ENCODE peak calls at places on chromosomes 2 and 18, in six cellular contexts. U, Z, A, R, X and J are unnamed samples.
A peak's percentile ranks its signal among the peaks of the same experiment; 100 is the strongest.

GRCh38 chr2:211132586-211132985 is 576.2 kb downstream of the CPS1 start:
- DNase-seq in U (no peak), Z (no peak), A (no peak), R (no peak), X (no peak), J (no peak)

GRCh38 chr2:160842286-160842685 is 317.9 kb upstream of the TANK start:
- DNase-seq in U (no peak), Z (no peak), A (no peak), R (no peak), X (no peak), J (no peak)

GRCh38 chr2:42925742-42926437 is 133.5 kb upstream of the HAAO start:
- DNase-seq in U (no peak), Z (no peak), A (no peak), R (no peak), X (no peak), J (no peak)

GRCh38 chr2:163595033-163595432 is 140.8 kb downstream of the FIGN start:
- DNase-seq in U (no peak), Z (no peak), A (no peak), R (no peak), X (no peak), J (no peak)

GRCh38 chr2:102376052-102376591 is 20.5 kb downstream of the IL18R1 start:
- DNase-seq in U (no peak), Z (no peak), A (no peak), R (no peak), X (no peak), J (no peak)

GRCh38 chr2:175605599-175605988 is 396.5 kb downstream of the LNPK start:
- DNase-seq in U (no peak), Z (no peak), A (no peak), R (no peak), X (no peak), J (no peak)

GRCh38 chr2:55026202-55026601 is 24.0 kb downstream of the RTN4 start:
- DNase-seq in U (no peak), Z (peak; percentile 57), A (no peak), R (no peak), X (no peak), J (no peak)

GRCh38 chr2:100876231-100876860 is 56.4 kb downstream of the NPAS2 start:
- DNase-seq in U (no peak), Z (no peak), A (no peak), R (peak; percentile 7), X (no peak), J (no peak)

GRCh38 chr2:204964413-204964812 is 419.1 kb downstream of the PARD3B start:
- DNase-seq in U (no peak), Z (no peak), A (no peak), R (no peak), X (no peak), J (no peak)

GRCh38 chr18:58596265-58596681 is 32.6 kb downstream of the ALPK2 start:
- DNase-seq in U (no peak), Z (no peak), A (no peak), R (no peak), X (no peak), J (no peak)

GRCh38 chr2:168948621-168949212 is 47.6 kb downstream of the G6PC2 start:
- DNase-seq in U (peak; percentile 4), Z (peak; percentile 41), A (no peak), R (no peak), X (no peak), J (no peak)

GRCh38 chr18:13137939-13138821 is 80.4 kb upstream of the LDLRAD4 start:
- DNase-seq in U (no peak), Z (no peak), A (peak; percentile 27), R (peak; percentile 70), X (peak; percentile 94), J (peak; percentile 63)

GRCh38 chr18:47490882-47491281 is 239.4 kb upstream of the SKOR2 start:
- DNase-seq in U (no peak), Z (peak; percentile 33), A (no peak), R (no peak), X (no peak), J (no peak)

GRCh38 chr2:28360742-28361293 is 31.8 kb upstream of the FOSL2 start:
- DNase-seq in U (no peak), Z (peak; percentile 55), A (no peak), R (no peak), X (no peak), J (no peak)

GRCh38 chr2:164613321-164613982 is 7.8 kb downstream of the GRB14 start:
- DNase-seq in U (no peak), Z (no peak), A (no peak), R (no peak), X (no peak), J (no peak)

GRCh38 chr2:100679211-100679610 is 116.4 kb downstream of the PDCL3 start:
- DNase-seq in U (no peak), Z (no peak), A (no peak), R (no peak), X (no peak), J (no peak)

GRCh38 chr18:33577688-33578370 is at the start of gene ASXL3:
- DNase-seq in U (peak; percentile 54), Z (no peak), A (no peak), R (no peak), X (no peak), J (no peak)

GRCh38 chr2:112942654-112943002 is 31.7 kb downstream of the IL37 start:
- DNase-seq in U (no peak), Z (peak; percentile 45), A (no peak), R (no peak), X (no peak), J (no peak)

GRCh38 chr18:67600781-67601180 is 84.3 kb upstream of the DSEL start:
- DNase-seq in U (no peak), Z (no peak), A (no peak), R (no peak), X (no peak), J (no peak)

GRCh38 chr18:2570772-2571199 is 519 bp downstream of the METTL4 start:
- DNase-seq in U (no peak), Z (peak; percentile 73), A (no peak), R (no peak), X (peak; percentile 55), J (no peak)

GRCh38 chr2:239331560-239331959 is 69.3 kb downstream of the HDAC4 start:
- DNase-seq in U (no peak), Z (no peak), A (no peak), R (no peak), X (no peak), J (no peak)

GRCh38 chr18:48944634-48945033 is 6.1 kb downstream of the SMAD7 start:
- DNase-seq in U (no peak), Z (no peak), A (no peak), R (no peak), X (no peak), J (no peak)

GRCh38 chr2:121285077-121285449 is at the start of gene TFCP2L1:
- DNase-seq in U (no peak), Z (peak; percentile 61), A (no peak), R (peak; percentile 9), X (no peak), J (no peak)

GRCh38 chr2:72143441-72144356 is 4.0 kb downstream of the CYP26B1 start:
- DNase-seq in U (no peak), Z (no peak), A (no peak), R (no peak), X (no peak), J (no peak)

GRCh38 chr18:32366586-32367538 is 103.8 kb downstream of the GAREM1 start:
- DNase-seq in U (no peak), Z (peak; percentile 61), A (no peak), R (no peak), X (no peak), J (no peak)

GRCh38 chr2:2558476-2558875 is 227.4 kb upstream of the MYT1L start:
- DNase-seq in U (no peak), Z (no peak), A (no peak), R (no peak), X (no peak), J (no peak)

GRCh38 chr18:45978084-45978483 is 11.0 kb upstream of the EPG5 start:
- DNase-seq in U (no peak), Z (peak; percentile 22), A (no peak), R (no peak), X (no peak), J (no peak)